ENCODE peak calls at places on chromosomes 3 and 15, in five cellular contexts. L, M, V, U and B are unnamed samples.

GRCh38 chr15:101133181-101133460 is 118.7 kb downstream of the CHSY1 start:
- DNase-seq in L (no peak), M (no peak), V (no peak), U (no peak), B (no peak)

GRCh38 chr15:37550360-37551024 is 383.9 kb upstream of the TMCO5A start:
- DNase-seq in L (no peak), M (no peak), V (no peak), U (no peak), B (no peak)

GRCh38 chr3:42535981-42536784 is 33.7 kb downstream of the VIPR1 start:
- DNase-seq in L (peak; percentile 14), M (peak; percentile 72), V (peak; percentile 63), U (peak; percentile 61), B (no peak)

GRCh38 chr3:123518892-123519485 is 65.9 kb downstream of the HACD2 start:
- DNase-seq in L (no peak), M (no peak), V (no peak), U (no peak), B (no peak)

GRCh38 chr3:107410606-107411005 is 33.4 kb downstream of the CCDC54 start:
- DNase-seq in L (no peak), M (no peak), V (no peak), U (no peak), B (no peak)

GRCh38 chr15:74955017-74955416 is 1.6 kb downstream of the RPP25 start:
- DNase-seq in L (no peak), M (no peak), V (no peak), U (no peak), B (no peak)

GRCh38 chr3:150410311-150411105 is 2.4 kb downstream of the TSC22D2 start:
- DNase-seq in L (peak; percentile 3), M (peak; percentile 17), V (peak; percentile 45), U (peak; percentile 43), B (peak; percentile 78)

GRCh38 chr15:44099671-44100070 is 95.4 kb downstream of the FRMD5 start:
- DNase-seq in L (no peak), M (no peak), V (no peak), U (no peak), B (no peak)

GRCh38 chr15:51336011-51336410 is 2.4 kb downstream of the CYP19A1 start:
- DNase-seq in L (no peak), M (no peak), V (no peak), U (no peak), B (peak; percentile 77)